ENCODE peak calls at places on chromosomes 1 and 21, in five cellular contexts. J is HS-5, K is dermis microvascular lymphatic vessel endothelial cell, U is NCI-H1436, N is NCI-H2081. Q is an unnamed sample.

GRCh38 chr21:20662523-20662922 is 335.7 kb upstream of the NCAM2 start:
- DNase-seq in J (no peak), K (no peak), U (no peak), N (no peak), Q (no peak)

GRCh38 chr1:108502624-108503023 is 52.5 kb downstream of the NBPF6 start:
- DNase-seq in J (peak; percentile 32), K (no peak), U (no peak), N (no peak), Q (peak; percentile 9)

GRCh38 chr1:233530665-233531386 is 83.1 kb upstream of the KCNK1 start:
- DNase-seq in J (no peak), K (no peak), U (no peak), N (no peak), Q (no peak)

GRCh38 chr1:185207980-185208602 is 51.1 kb downstream of the SWT1 start:
- DNase-seq in J (no peak), K (no peak), U (no peak), N (no peak), Q (peak; percentile 55)

GRCh38 chr1:154881820-154882535 is 11.9 kb upstream of the KCNN3 start:
- DNase-seq in J (no peak), K (no peak), U (no peak), N (no peak), Q (no peak)

GRCh38 chr1:110433803-110434202 is 17.1 kb upstream of the PROK1 start:
- DNase-seq in J (no peak), K (no peak), U (no peak), N (no peak), Q (peak; percentile 2)

GRCh38 chr1:43921022-43921421 is 12.6 kb upstream of the ARTN start:
- DNase-seq in J (no peak), K (no peak), U (no peak), N (no peak), Q (no peak)

GRCh38 chr1:8202182-8202905 is 115.6 kb upstream of the SLC45A1 start:
- DNase-seq in J (no peak), K (peak; percentile 87), U (peak; percentile 60), N (no peak), Q (peak; percentile 57)

GRCh38 chr1:30919025-30919881 is 10.7 kb upstream of the SDC3 start:
- DNase-seq in J (no peak), K (no peak), U (no peak), N (no peak), Q (no peak)

GRCh38 chr1:19465123-19465522 is 20.2 kb downstream of the CAPZB start:
- DNase-seq in J (no peak), K (no peak), U (no peak), N (no peak), Q (no peak)

GRCh38 chr1:239493736-239494285 is 107.4 kb downstream of the CHRM3 start:
- DNase-seq in J (peak; percentile 10), K (no peak), U (no peak), N (no peak), Q (no peak)

GRCh38 chr1:230169454-230170152 is 102.6 kb downstream of the GALNT2 start:
- DNase-seq in J (no peak), K (no peak), U (no peak), N (no peak), Q (no peak)

GRCh38 chr1:17719874-17720273 is 35.3 kb upstream of the ACTL8 start:
- DNase-seq in J (no peak), K (no peak), U (no peak), N (no peak), Q (no peak)

Q was measured in foreskin keratinocyte.